ENCODE peak calls at places on chromosomes 4 and X, in nine cellular contexts. W, T, M, C, X, O, G, J and Q are unnamed samples.

GRCh38 chr4:1504786-1505500 is 98.7 kb upstream of the NKX1-1 start:
- DNase-seq in W (no peak), T (no peak), M (no peak), C (no peak), X (no peak), O (no peak), G (no peak), J (no peak), Q (no peak)

GRCh38 chrX:154049209-154050112 is 29.8 kb upstream of the IRAK1 start:
- DNase-seq in W (no peak), T (no peak), M (no peak), C (no peak), X (no peak), O (no peak), G (no peak), J (no peak), Q (no peak)

GRCh38 chr4:74308215-74308614 is at the start of gene EPGN:
- DNase-seq in W (no peak), T (no peak), M (no peak), C (no peak), X (no peak), O (peak; percentile 77), G (no peak), J (no peak), Q (no peak)

GRCh38 chr4:185730387-185730786 is 81.6 kb downstream of the SORBS2 start:
- DNase-seq in W (no peak), T (no peak), M (no peak), C (no peak), X (peak; percentile 67), O (no peak), G (peak; percentile 6), J (peak; percentile 63), Q (peak; percentile 36)

GRCh38 chr4:169492436-169493163 is 119.8 kb downstream of the NEK1 start:
- DNase-seq in W (peak; percentile 54), T (peak; percentile 1), M (no peak), C (peak; percentile 55), X (peak; percentile 41), O (no peak), G (peak; percentile 18), J (peak; percentile 4), Q (peak; percentile 32)

GRCh38 chrX:126339926-126340325 is 173.8 kb upstream of the DCAF12L2 start:
- DNase-seq in W (no peak), T (no peak), M (no peak), C (no peak), X (no peak), O (no peak), G (no peak), J (no peak), Q (no peak)

GRCh38 chrX:56233682-56234081 is 1.5 kb downstream of the KLF8 start:
- DNase-seq in W (peak; percentile 68), T (no peak), M (no peak), C (no peak), X (no peak), O (no peak), G (no peak), J (peak; percentile 0), Q (no peak)

GRCh38 chrX:106933538-106933961 is 13.3 kb downstream of the CLDN2 start:
- DNase-seq in W (no peak), T (no peak), M (no peak), C (no peak), X (peak; percentile 29), O (peak; percentile 79), G (no peak), J (peak; percentile 47), Q (no peak)

GRCh38 chrX:257681-258289 is 23.4 kb upstream of the PLCXD1 start:
- DNase-seq in W (no peak), T (no peak), M (no peak), C (no peak), X (no peak), O (no peak), G (no peak), J (no peak), Q (no peak)

GRCh38 chr4:174181827-174182226 is 101.6 kb downstream of the FBXO8 start:
- DNase-seq in W (no peak), T (no peak), M (no peak), C (no peak), X (no peak), O (no peak), G (no peak), J (no peak), Q (no peak)

GRCh38 chrX:12975999-12976558 is 1.2 kb downstream of the TMSB4X start:
- DNase-seq in W (peak; percentile 46), T (no peak), M (no peak), C (no peak), X (peak; percentile 16), O (no peak), G (peak; percentile 25), J (peak; percentile 27), Q (peak; percentile 26)

GRCh38 chr4:48898733-48899431 is 7.7 kb downstream of the OCIAD2 start:
- DNase-seq in W (no peak), T (no peak), M (no peak), C (no peak), X (peak; percentile 37), O (no peak), G (no peak), J (peak; percentile 58), Q (no peak)

GRCh38 chrX:125205918-125206665 is 113.6 kb upstream of the TEX13C start:
- DNase-seq in W (peak; percentile 2), T (no peak), M (peak; percentile 19), C (no peak), X (no peak), O (no peak), G (peak; percentile 39), J (no peak), Q (peak; percentile 12)

GRCh38 chr4:24488399-24489164 is 95.8 kb downstream of the DHX15 start:
- DNase-seq in W (peak; percentile 84), T (peak; percentile 24), M (no peak), C (peak; percentile 73), X (peak; percentile 62), O (peak; percentile 16), G (peak; percentile 89), J (peak; percentile 20), Q (peak; percentile 58)

GRCh38 chr4:149825336-149825735 is 9.7 kb upstream of the IQCM start:
- DNase-seq in W (no peak), T (no peak), M (no peak), C (no peak), X (no peak), O (peak; percentile 37), G (no peak), J (no peak), Q (no peak)